ENCODE peak calls at places on chromosomes 4 and X, in eight cellular contexts. W is NCI-H524; R is adrenal gland; Q is germinal center; O is left kidney; V is nucleus accumbens; Z is GM03348; D is activated CD4-positive, alpha-beta T cell treated with anti-CD3 and anti-CD28 coated beads, Interleukin-2, amount 50 U/mL, for 1 hour. M is an unnamed sample.

GRCh38 chr4:99838927-99839326 is 22.3 kb downstream of the DAPP1 start:
- DNase-seq in W (no peak), R (no peak), Q (no peak), O (no peak), V (no peak), Z (no peak), D (no peak), M (no peak)

GRCh38 chr4:85725727-85726170 is 250.8 kb downstream of the ARHGAP24 start:
- DNase-seq in W (no peak), R (peak), Q (peak), O (peak), V (no peak), Z (no peak), D (no peak), M (no peak)

GRCh38 chr4:155972098-155972497 is 18.4 kb upstream of the CTSO start:
- DNase-seq in W (no peak), R (peak), Q (no peak), O (peak), V (no peak), Z (no peak), D (no peak), M (no peak)

GRCh38 chr4:6509587-6509986 is 37.2 kb upstream of the PPP2R2C start:
- DNase-seq in W (no peak), R (no peak), Q (no peak), O (no peak), V (no peak), Z (no peak), D (no peak), M (no peak)

GRCh38 chrX:70525733-70526132 is 81.1 kb downstream of the DLG3 start:
- DNase-seq in W (no peak), R (peak), Q (no peak), O (no peak), V (no peak), Z (no peak), D (no peak), M (peak)

GRCh38 chr4:17092990-17093880 is 194.8 kb upstream of the LDB2 start:
- DNase-seq in W (no peak), R (no peak), Q (no peak), O (no peak), V (no peak), Z (no peak), D (no peak), M (no peak)

GRCh38 chr4:130747842-130748241 is 1651.9 kb downstream of the C4orf33 start:
- DNase-seq in W (no peak), R (no peak), Q (no peak), O (peak), V (no peak), Z (no peak), D (no peak), M (no peak)

GRCh38 chr4:188109157-188109755 is at the start of gene TRIML2:
- DNase-seq in W (no peak), R (no peak), Q (no peak), O (peak), V (no peak), Z (no peak), D (no peak), M (no peak)

GRCh38 chrX:41923925-41924693 is 755 bp upstream of the CASK start:
- DNase-seq in W (peak), R (peak), Q (peak), O (peak), V (peak), Z (peak), D (peak), M (no peak)

GRCh38 chr4:123559955-123560669 is 163.5 kb downstream of the SPRY1 start:
- DNase-seq in W (no peak), R (no peak), Q (no peak), O (peak), V (no peak), Z (peak), D (no peak), M (no peak)

GRCh38 chr4:25524616-25525146 is 131.0 kb upstream of the SLC34A2 start:
- DNase-seq in W (no peak), R (no peak), Q (no peak), O (no peak), V (no peak), Z (no peak), D (no peak), M (no peak)

GRCh38 chr4:55398461-55398860 is 2.7 kb downstream of the TMEM165 start:
- DNase-seq in W (no peak), R (no peak), Q (no peak), O (no peak), V (no peak), Z (peak), D (no peak), M (no peak)

GRCh38 chr4:16256343-16256742 is 30.1 kb upstream of the TAPT1 start:
- DNase-seq in W (no peak), R (no peak), Q (no peak), O (no peak), V (no peak), Z (no peak), D (no peak), M (no peak)

GRCh38 chrX:109966246-109966645 is 36.7 kb upstream of the TMEM164 start:
- DNase-seq in W (no peak), R (no peak), Q (no peak), O (no peak), V (no peak), Z (no peak), D (no peak), M (no peak)

GRCh38 chr4:161577604-161578301 is 586.0 kb downstream of the FSTL5 start:
- DNase-seq in W (no peak), R (no peak), Q (no peak), O (peak), V (no peak), Z (no peak), D (no peak), M (no peak)

GRCh38 chr4:54581807-54582206 is 76.0 kb upstream of the KIT start:
- DNase-seq in W (no peak), R (no peak), Q (no peak), O (no peak), V (no peak), Z (no peak), D (no peak), M (no peak)

GRCh38 chr4:6236816-6237390 is 32.7 kb upstream of the WFS1 start:
- DNase-seq in W (no peak), R (no peak), Q (no peak), O (no peak), V (no peak), Z (no peak), D (no peak), M (no peak)

GRCh38 chr4:11132478-11132877 is 296.2 kb downstream of the HS3ST1 start:
- DNase-seq in W (no peak), R (no peak), Q (no peak), O (no peak), V (no peak), Z (no peak), D (no peak), M (no peak)

GRCh38 chr4:122666527-122667245 is 45.8 kb upstream of the IL21 start:
- DNase-seq in W (no peak), R (peak), Q (no peak), O (peak), V (no peak), Z (peak), D (no peak), M (no peak)

GRCh38 chrX:109360301-109360700 is 121.6 kb downstream of the GUCY2F start:
- DNase-seq in W (no peak), R (no peak), Q (no peak), O (no peak), V (no peak), Z (no peak), D (no peak), M (no peak)

GRCh38 chr4:139910106-139910505 is 243.9 kb downstream of the MAML3 start:
- DNase-seq in W (no peak), R (no peak), Q (no peak), O (no peak), V (no peak), Z (no peak), D (no peak), M (no peak)